ENCODE peak calls at places on chromosomes 2 and 18, in seven cellular contexts. One of them, this sample, is unnamed.

GRCh38 chr2:38750011-38750792 is 959 bp downstream of the SRSF7 start:
- DNase-seq in B cell: peak; percentile 71
- DNase-seq in fibroblast of lung: peak; percentile 40
- DNase-seq in pancreas: peak; percentile 82
- DNase-seq in right lobe of liver: peak; percentile 72
- DNase-seq in sigmoid colon: peak; percentile 81
- DNase-seq in type B pancreatic cell: no peak
- DNase-seq in this sample: no peak

GRCh38 chr2:46655551-46656436 is 176.4 kb downstream of the TMEM247 start:
- DNase-seq in B cell: no peak
- DNase-seq in fibroblast of lung: no peak
- DNase-seq in pancreas: no peak
- DNase-seq in right lobe of liver: no peak
- DNase-seq in sigmoid colon: no peak
- DNase-seq in type B pancreatic cell: no peak
- DNase-seq in this sample: no peak

GRCh38 chr2:116980354-116980753 is 834.1 kb upstream of the DDX18 start:
- DNase-seq in B cell: no peak
- DNase-seq in fibroblast of lung: no peak
- DNase-seq in pancreas: no peak
- DNase-seq in right lobe of liver: no peak
- DNase-seq in sigmoid colon: no peak
- DNase-seq in type B pancreatic cell: no peak
- DNase-seq in this sample: no peak

GRCh38 chr2:172253190-172254052 is 150.7 kb upstream of the DLX2 start:
- DNase-seq in B cell: no peak
- DNase-seq in fibroblast of lung: peak; percentile 100
- DNase-seq in pancreas: no peak
- DNase-seq in right lobe of liver: no peak
- DNase-seq in sigmoid colon: no peak
- DNase-seq in type B pancreatic cell: no peak
- DNase-seq in this sample: peak; percentile 22

GRCh38 chr2:45009928-45010705 is 865 bp upstream of the SIX2 start:
- DNase-seq in B cell: peak; percentile 61
- DNase-seq in fibroblast of lung: peak; percentile 77
- DNase-seq in pancreas: peak; percentile 83
- DNase-seq in right lobe of liver: no peak
- DNase-seq in sigmoid colon: peak; percentile 77
- DNase-seq in type B pancreatic cell: no peak
- DNase-seq in this sample: no peak

GRCh38 chr18:47284691-47285370 is 33.4 kb upstream of the SKOR2 start:
- DNase-seq in B cell: no peak
- DNase-seq in fibroblast of lung: no peak
- DNase-seq in pancreas: no peak
- DNase-seq in right lobe of liver: no peak
- DNase-seq in sigmoid colon: no peak
- DNase-seq in type B pancreatic cell: no peak
- DNase-seq in this sample: no peak

GRCh38 chr2:111653103-111653624 is 230.8 kb downstream of the ANAPC1 start:
- DNase-seq in B cell: no peak
- DNase-seq in fibroblast of lung: no peak
- DNase-seq in pancreas: no peak
- DNase-seq in right lobe of liver: no peak
- DNase-seq in sigmoid colon: no peak
- DNase-seq in type B pancreatic cell: no peak
- DNase-seq in this sample: no peak

GRCh38 chr2:213959589-213959988 is 451.3 kb upstream of the VWC2L start:
- DNase-seq in B cell: no peak
- DNase-seq in fibroblast of lung: no peak
- DNase-seq in pancreas: no peak
- DNase-seq in right lobe of liver: no peak
- DNase-seq in sigmoid colon: no peak
- DNase-seq in type B pancreatic cell: no peak
- DNase-seq in this sample: no peak

GRCh38 chr18:55413474-55413873 is 174.5 kb downstream of the TCF4 start:
- DNase-seq in B cell: no peak
- DNase-seq in fibroblast of lung: no peak
- DNase-seq in pancreas: no peak
- DNase-seq in right lobe of liver: no peak
- DNase-seq in sigmoid colon: no peak
- DNase-seq in type B pancreatic cell: no peak
- DNase-seq in this sample: no peak

GRCh38 chr2:134674687-134675086 is 44.1 kb downstream of the TMEM163 start:
- DNase-seq in B cell: no peak
- DNase-seq in fibroblast of lung: no peak
- DNase-seq in pancreas: no peak
- DNase-seq in right lobe of liver: no peak
- DNase-seq in sigmoid colon: no peak
- DNase-seq in type B pancreatic cell: no peak
- DNase-seq in this sample: no peak

GRCh38 chr2:233935426-233935825 is 18.3 kb downstream of the TRPM8 start:
- DNase-seq in B cell: no peak
- DNase-seq in fibroblast of lung: no peak
- DNase-seq in pancreas: no peak
- DNase-seq in right lobe of liver: no peak
- DNase-seq in sigmoid colon: no peak
- DNase-seq in type B pancreatic cell: no peak
- DNase-seq in this sample: no peak

GRCh38 chr18:62399781-62400308 is 74.7 kb downstream of the TNFRSF11A start:
- DNase-seq in B cell: no peak
- DNase-seq in fibroblast of lung: no peak
- DNase-seq in pancreas: no peak
- DNase-seq in right lobe of liver: no peak
- DNase-seq in sigmoid colon: no peak
- DNase-seq in type B pancreatic cell: no peak
- DNase-seq in this sample: peak; percentile 64

GRCh38 chr2:176270100-176270750 is 983 bp downstream of the MTX2 start:
- DNase-seq in B cell: no peak
- DNase-seq in fibroblast of lung: no peak
- DNase-seq in pancreas: no peak
- DNase-seq in right lobe of liver: no peak
- DNase-seq in sigmoid colon: no peak
- DNase-seq in type B pancreatic cell: no peak
- DNase-seq in this sample: no peak

GRCh38 chr18:63953811-63954210 is 4.7 kb downstream of the HMSD start:
- DNase-seq in B cell: no peak
- DNase-seq in fibroblast of lung: peak; percentile 46
- DNase-seq in pancreas: no peak
- DNase-seq in right lobe of liver: no peak
- DNase-seq in sigmoid colon: no peak
- DNase-seq in type B pancreatic cell: no peak
- DNase-seq in this sample: no peak

GRCh38 chr2:209763106-209763505 is 8.5 kb upstream of the UNC80 start:
- DNase-seq in B cell: no peak
- DNase-seq in fibroblast of lung: no peak
- DNase-seq in pancreas: no peak
- DNase-seq in right lobe of liver: no peak
- DNase-seq in sigmoid colon: no peak
- DNase-seq in type B pancreatic cell: no peak
- DNase-seq in this sample: no peak

GRCh38 chr2:143988082-143988481 is 531.8 kb downstream of the ZEB2 start:
- DNase-seq in B cell: no peak
- DNase-seq in fibroblast of lung: no peak
- DNase-seq in pancreas: no peak
- DNase-seq in right lobe of liver: no peak
- DNase-seq in sigmoid colon: no peak
- DNase-seq in type B pancreatic cell: no peak
- DNase-seq in this sample: no peak

GRCh38 chr2:131039908-131040660 is 53.2 kb downstream of the FAM168B start:
- DNase-seq in B cell: peak; percentile 57
- DNase-seq in fibroblast of lung: no peak
- DNase-seq in pancreas: no peak
- DNase-seq in right lobe of liver: no peak
- DNase-seq in sigmoid colon: peak; percentile 59
- DNase-seq in type B pancreatic cell: no peak
- DNase-seq in this sample: no peak

GRCh38 chr2:144350151-144350802 is 169.6 kb downstream of the ZEB2 start:
- DNase-seq in B cell: no peak
- DNase-seq in fibroblast of lung: peak; percentile 18
- DNase-seq in pancreas: no peak
- DNase-seq in right lobe of liver: no peak
- DNase-seq in sigmoid colon: no peak
- DNase-seq in type B pancreatic cell: no peak
- DNase-seq in this sample: peak; percentile 46

GRCh38 chr2:118065927-118066326 is 22.3 kb upstream of the INSIG2 start:
- DNase-seq in B cell: no peak
- DNase-seq in fibroblast of lung: no peak
- DNase-seq in pancreas: no peak
- DNase-seq in right lobe of liver: no peak
- DNase-seq in sigmoid colon: no peak
- DNase-seq in type B pancreatic cell: no peak
- DNase-seq in this sample: no peak

GRCh38 chr2:41803361-41803760 is 244.5 kb upstream of the PKDCC start:
- DNase-seq in B cell: no peak
- DNase-seq in fibroblast of lung: no peak
- DNase-seq in pancreas: no peak
- DNase-seq in right lobe of liver: no peak
- DNase-seq in sigmoid colon: no peak
- DNase-seq in type B pancreatic cell: no peak
- DNase-seq in this sample: no peak

DNA sequence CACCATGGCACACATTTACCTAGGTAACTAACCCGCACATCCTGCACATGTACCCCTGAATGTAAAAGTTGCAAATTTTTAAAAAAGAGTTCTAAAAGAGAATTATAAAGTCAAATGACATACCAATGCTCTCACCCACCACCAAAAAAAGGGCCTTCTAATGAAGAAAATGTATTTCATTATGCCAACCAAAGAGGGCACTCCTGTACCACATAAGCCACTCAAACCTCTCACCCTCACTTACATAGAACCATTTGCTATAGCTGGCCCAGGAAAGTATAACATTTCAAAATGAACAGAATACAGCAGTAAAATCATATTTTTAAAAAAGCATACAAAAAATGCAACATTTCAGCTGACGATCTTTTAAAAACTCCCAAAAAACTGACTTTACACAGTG is 241.5 kb upstream of the PKDCC start:
- DNase-seq in B cell: no peak
- DNase-seq in fibroblast of lung: no peak
- DNase-seq in pancreas: no peak
- DNase-seq in right lobe of liver: no peak
- DNase-seq in sigmoid colon: no peak
- DNase-seq in type B pancreatic cell: no peak
- DNase-seq in this sample: no peak
- TF ChIP-seq CTCF in B cell: no peak
- TF ChIP-seq CTCF in fibroblast of lung: no peak
- TF ChIP-seq CTCF in pancreas: no peak
- TF ChIP-seq CTCF in right lobe of liver: no peak
- TF ChIP-seq CTCF in sigmoid colon: no peak
- TF ChIP-seq CTCF in type B pancreatic cell: peak; percentile 15
- TF ChIP-seq CTCF in this sample: no peak

GRCh38 chr2:43525506-43525905 is 70.3 kb downstream of the THADA start:
- DNase-seq in B cell: no peak
- DNase-seq in fibroblast of lung: no peak
- DNase-seq in pancreas: no peak
- DNase-seq in right lobe of liver: no peak
- DNase-seq in sigmoid colon: no peak
- DNase-seq in type B pancreatic cell: no peak
- DNase-seq in this sample: no peak

GRCh38 chr2:43522177-43522576 is 73.7 kb downstream of the THADA start:
- DNase-seq in B cell: no peak
- DNase-seq in fibroblast of lung: no peak
- DNase-seq in pancreas: no peak
- DNase-seq in right lobe of liver: no peak
- DNase-seq in sigmoid colon: no peak
- DNase-seq in type B pancreatic cell: no peak
- DNase-seq in this sample: no peak

GRCh38 chr2:43521568-43521967 is 74.3 kb downstream of the THADA start:
- DNase-seq in B cell: no peak
- DNase-seq in fibroblast of lung: no peak
- DNase-seq in pancreas: no peak
- DNase-seq in right lobe of liver: no peak
- DNase-seq in sigmoid colon: no peak
- DNase-seq in type B pancreatic cell: no peak
- DNase-seq in this sample: no peak

GRCh38 chr2:43526994-43527393 is 68.8 kb downstream of the THADA start:
- DNase-seq in B cell: no peak
- DNase-seq in fibroblast of lung: no peak
- DNase-seq in pancreas: no peak
- DNase-seq in right lobe of liver: no peak
- DNase-seq in sigmoid colon: no peak
- DNase-seq in type B pancreatic cell: no peak
- DNase-seq in this sample: no peak

DNA sequence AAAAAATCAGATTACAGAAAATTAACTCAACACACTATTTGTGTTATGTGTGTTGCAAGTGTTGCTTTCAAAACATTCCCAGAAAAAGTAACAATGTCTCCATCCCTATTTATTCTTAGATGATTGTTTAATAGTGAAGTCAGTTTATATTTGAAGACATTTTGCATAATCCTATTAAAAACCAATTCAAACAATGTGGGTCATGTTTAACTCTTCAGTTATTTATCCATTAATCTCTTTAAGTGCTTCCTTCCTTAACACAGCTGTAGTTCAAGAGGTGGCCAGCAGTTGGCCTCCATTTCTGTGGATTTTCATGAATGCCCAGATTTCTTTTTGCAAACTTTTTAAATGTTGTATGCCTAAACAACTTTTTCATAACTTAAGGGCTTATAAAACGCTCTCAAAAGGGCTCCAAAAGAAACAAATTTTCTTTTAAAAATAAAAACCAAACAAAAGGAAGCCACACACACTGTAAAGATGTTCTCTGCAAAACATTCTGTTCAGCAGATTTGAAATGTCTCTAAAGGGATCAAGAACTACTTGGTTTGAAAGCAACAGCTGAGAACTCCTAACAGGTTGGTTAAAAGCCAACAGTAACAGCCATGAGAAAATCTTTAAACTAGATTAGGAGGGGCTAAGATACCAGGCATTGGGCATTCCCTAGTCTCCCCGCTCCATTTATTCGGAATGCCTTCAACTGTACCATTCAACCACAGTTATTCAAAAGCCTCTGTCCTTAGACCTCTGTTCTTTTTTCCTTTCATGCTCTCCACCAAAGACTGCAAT is 71.5 kb downstream of the THADA start:
- DNase-seq in B cell: no peak
- DNase-seq in fibroblast of lung: peak; percentile 80
- DNase-seq in pancreas: no peak
- DNase-seq in right lobe of liver: no peak
- DNase-seq in sigmoid colon: peak; percentile 72
- DNase-seq in type B pancreatic cell: no peak
- DNase-seq in this sample: peak; percentile 21
- TF ChIP-seq CTCF in B cell: no peak
- TF ChIP-seq CTCF in fibroblast of lung: peak; percentile 57
- TF ChIP-seq CTCF in pancreas: no peak
- TF ChIP-seq CTCF in right lobe of liver: no peak
- TF ChIP-seq CTCF in sigmoid colon: peak; percentile 45
- TF ChIP-seq CTCF in type B pancreatic cell: peak; percentile 71
- TF ChIP-seq CTCF in this sample: peak; percentile 21

GRCh38 chr2:113406114-113406513 is 31.4 kb upstream of the ZNG1B start:
- DNase-seq in B cell: peak; percentile 30
- DNase-seq in fibroblast of lung: no peak
- DNase-seq in pancreas: no peak
- DNase-seq in right lobe of liver: no peak
- DNase-seq in sigmoid colon: no peak
- DNase-seq in type B pancreatic cell: no peak
- DNase-seq in this sample: no peak

GRCh38 chr2:113407446-113408099 is 29.9 kb upstream of the ZNG1B start:
- DNase-seq in B cell: no peak
- DNase-seq in fibroblast of lung: peak; percentile 9
- DNase-seq in pancreas: no peak
- DNase-seq in right lobe of liver: no peak
- DNase-seq in sigmoid colon: no peak
- DNase-seq in type B pancreatic cell: no peak
- DNase-seq in this sample: peak; percentile 71
- TF ChIP-seq CTCF in B cell: no peak
- TF ChIP-seq CTCF in fibroblast of lung: peak; percentile 44
- TF ChIP-seq CTCF in pancreas: no peak
- TF ChIP-seq CTCF in right lobe of liver: peak; percentile 30
- TF ChIP-seq CTCF in sigmoid colon: no peak
- TF ChIP-seq CTCF in type B pancreatic cell: no peak
- TF ChIP-seq CTCF in this sample: peak; percentile 57

GRCh38 chr2:199946196-199946595 is 9.1 kb downstream of the TYW5 start:
- DNase-seq in B cell: no peak
- DNase-seq in fibroblast of lung: no peak
- DNase-seq in pancreas: no peak
- DNase-seq in right lobe of liver: no peak
- DNase-seq in sigmoid colon: no peak
- DNase-seq in type B pancreatic cell: no peak
- DNase-seq in this sample: no peak
- TF ChIP-seq CTCF in B cell: no peak
- TF ChIP-seq CTCF in fibroblast of lung: no peak
- TF ChIP-seq CTCF in pancreas: no peak
- TF ChIP-seq CTCF in right lobe of liver: no peak
- TF ChIP-seq CTCF in sigmoid colon: no peak
- TF ChIP-seq CTCF in type B pancreatic cell: no peak
- TF ChIP-seq CTCF in this sample: no peak